ENCODE peak calls at places on chromosome 14, in eight cellular contexts. One of them, this sample, is unnamed.
A peak's percentile ranks its signal among the peaks of the same experiment; 100 is the strongest.

GRCh38 chr14:68696721-68697495 is 96.0 kb downstream of the ZFP36L1 start:
- DNase-seq in neural progenitor cell: no peak
- DNase-seq in heart right ventricle: no peak
- DNase-seq in psoas muscle: no peak
- DNase-seq in left ventricle myocardium inferior: no peak
- DNase-seq in sigmoid colon: peak; percentile 40
- DNase-seq in A673: no peak
- DNase-seq in ascending aorta: no peak
- DNase-seq in this sample: no peak

GRCh38 chr14:61644834-61645233 is 50.5 kb upstream of the HIF1A start:
- DNase-seq in neural progenitor cell: peak; percentile 66
- DNase-seq in heart right ventricle: no peak
- DNase-seq in psoas muscle: no peak
- DNase-seq in left ventricle myocardium inferior: no peak
- DNase-seq in sigmoid colon: no peak
- DNase-seq in A673: no peak
- DNase-seq in ascending aorta: no peak
- DNase-seq in this sample: no peak

GRCh38 chr14:94571395-94571794 is 9.8 kb upstream of the SERPINA5 start:
- DNase-seq in neural progenitor cell: no peak
- DNase-seq in heart right ventricle: no peak
- DNase-seq in psoas muscle: no peak
- DNase-seq in left ventricle myocardium inferior: peak; percentile 26
- DNase-seq in sigmoid colon: no peak
- DNase-seq in A673: no peak
- DNase-seq in ascending aorta: no peak
- DNase-seq in this sample: no peak

GRCh38 chr14:94114589-94115067 is 4.1 kb downstream of the IFI27 start:
- DNase-seq in neural progenitor cell: no peak
- DNase-seq in heart right ventricle: no peak
- DNase-seq in psoas muscle: no peak
- DNase-seq in left ventricle myocardium inferior: no peak
- DNase-seq in sigmoid colon: peak; percentile 51
- DNase-seq in A673: no peak
- DNase-seq in ascending aorta: no peak
- DNase-seq in this sample: no peak

GRCh38 chr14:77319416-77319815 is 1.3 kb downstream of the POMT2 start:
- DNase-seq in neural progenitor cell: no peak
- DNase-seq in heart right ventricle: no peak
- DNase-seq in psoas muscle: no peak
- DNase-seq in left ventricle myocardium inferior: no peak
- DNase-seq in sigmoid colon: peak; percentile 45
- DNase-seq in A673: peak; percentile 32
- DNase-seq in ascending aorta: no peak
- DNase-seq in this sample: no peak

GRCh38 chr14:67514650-67515385 is 18.3 kb upstream of the PLEKHH1 start:
- DNase-seq in neural progenitor cell: peak; percentile 70
- DNase-seq in heart right ventricle: peak; percentile 33
- DNase-seq in psoas muscle: peak; percentile 37
- DNase-seq in left ventricle myocardium inferior: peak; percentile 36
- DNase-seq in sigmoid colon: peak; percentile 77
- DNase-seq in A673: peak; percentile 24
- DNase-seq in ascending aorta: no peak
- DNase-seq in this sample: peak; percentile 64

GRCh38 chr14:100341301-100342031 is 18.3 kb downstream of the SLC25A47 start:
- DNase-seq in neural progenitor cell: no peak
- DNase-seq in heart right ventricle: no peak
- DNase-seq in psoas muscle: no peak
- DNase-seq in left ventricle myocardium inferior: no peak
- DNase-seq in sigmoid colon: no peak
- DNase-seq in A673: no peak
- DNase-seq in ascending aorta: peak; percentile 68
- DNase-seq in this sample: peak; percentile 63

GRCh38 chr14:104138098-104138890 is at the start of gene KIF26A:
- DNase-seq in neural progenitor cell: peak; percentile 90
- DNase-seq in heart right ventricle: peak; percentile 69
- DNase-seq in psoas muscle: peak; percentile 28
- DNase-seq in left ventricle myocardium inferior: peak; percentile 60
- DNase-seq in sigmoid colon: peak; percentile 60
- DNase-seq in A673: peak; percentile 86
- DNase-seq in ascending aorta: no peak
- DNase-seq in this sample: peak; percentile 38

GRCh38 chr14:60356921-60357550 is 108.0 kb downstream of the PPM1A start:
- DNase-seq in neural progenitor cell: peak; percentile 93
- DNase-seq in heart right ventricle: no peak
- DNase-seq in psoas muscle: no peak
- DNase-seq in left ventricle myocardium inferior: no peak
- DNase-seq in sigmoid colon: no peak
- DNase-seq in A673: peak; percentile 38
- DNase-seq in ascending aorta: no peak
- DNase-seq in this sample: no peak

GRCh38 chr14:46279327-46279726 is 372.3 kb downstream of the RPL10L start:
- DNase-seq in neural progenitor cell: no peak
- DNase-seq in heart right ventricle: no peak
- DNase-seq in psoas muscle: no peak
- DNase-seq in left ventricle myocardium inferior: no peak
- DNase-seq in sigmoid colon: no peak
- DNase-seq in A673: no peak
- DNase-seq in ascending aorta: no peak
- DNase-seq in this sample: no peak

DNA sequence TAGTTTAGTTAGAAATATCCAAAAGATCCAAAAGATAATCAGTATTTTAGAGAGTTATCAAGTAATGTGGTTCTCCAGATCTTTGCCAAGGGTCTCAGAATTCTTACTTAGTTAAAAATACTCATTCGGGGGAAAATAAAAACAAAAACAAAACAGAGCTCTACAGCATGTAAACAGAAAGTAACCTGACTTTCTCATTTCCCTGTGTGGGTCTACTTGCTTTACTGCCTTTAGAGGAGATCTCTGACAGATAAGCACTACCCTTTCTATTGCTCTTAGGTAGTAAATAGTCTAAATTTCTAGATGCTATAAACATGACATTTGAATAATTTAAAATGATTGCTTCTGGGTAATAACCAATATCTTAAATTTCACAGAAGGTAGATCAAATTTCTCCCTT is 371.8 kb downstream of the RPL10L start:
- DNase-seq in neural progenitor cell: no peak
- DNase-seq in heart right ventricle: no peak
- DNase-seq in psoas muscle: no peak
- DNase-seq in left ventricle myocardium inferior: no peak
- DNase-seq in sigmoid colon: no peak
- DNase-seq in A673: no peak
- DNase-seq in ascending aorta: no peak
- DNase-seq in this sample: no peak
- H3K4me3 ChIP-seq in neural progenitor cell: no peak overlapping the region
- H3K4me3 ChIP-seq in heart right ventricle: no peak overlapping the region
- H3K4me3 ChIP-seq in psoas muscle: no peak overlapping the region
- H3K4me3 ChIP-seq in left ventricle myocardium inferior: no peak overlapping the region
- H3K4me3 ChIP-seq in sigmoid colon: no peak overlapping the region
- H3K4me3 ChIP-seq in A673: no peak overlapping the region
- H3K4me3 ChIP-seq in ascending aorta: no peak overlapping the region
- H3K4me3 ChIP-seq in this sample: no peak overlapping the region

GRCh38 chr14:55383541-55384140 is 28.0 kb downstream of the ATG14 start:
- DNase-seq in neural progenitor cell: no peak
- DNase-seq in heart right ventricle: no peak
- DNase-seq in psoas muscle: no peak
- DNase-seq in left ventricle myocardium inferior: no peak
- DNase-seq in sigmoid colon: no peak
- DNase-seq in A673: no peak
- DNase-seq in ascending aorta: no peak
- DNase-seq in this sample: no peak
- H3K27ac ChIP-seq in neural progenitor cell: no peak overlapping the region
- H3K27ac ChIP-seq in heart right ventricle: peak overlapping the region; percentile 47
- H3K27ac ChIP-seq in psoas muscle: peak overlapping the region; percentile 84
- H3K27ac ChIP-seq in left ventricle myocardium inferior: peak overlapping the region; percentile 75
- H3K27ac ChIP-seq in sigmoid colon: peak overlapping the region; percentile 60
- H3K27ac ChIP-seq in A673: no peak overlapping the region
- H3K27ac ChIP-seq in ascending aorta: peak overlapping the region; percentile 64
- H3K27ac ChIP-seq in this sample: no peak overlapping the region

DNA sequence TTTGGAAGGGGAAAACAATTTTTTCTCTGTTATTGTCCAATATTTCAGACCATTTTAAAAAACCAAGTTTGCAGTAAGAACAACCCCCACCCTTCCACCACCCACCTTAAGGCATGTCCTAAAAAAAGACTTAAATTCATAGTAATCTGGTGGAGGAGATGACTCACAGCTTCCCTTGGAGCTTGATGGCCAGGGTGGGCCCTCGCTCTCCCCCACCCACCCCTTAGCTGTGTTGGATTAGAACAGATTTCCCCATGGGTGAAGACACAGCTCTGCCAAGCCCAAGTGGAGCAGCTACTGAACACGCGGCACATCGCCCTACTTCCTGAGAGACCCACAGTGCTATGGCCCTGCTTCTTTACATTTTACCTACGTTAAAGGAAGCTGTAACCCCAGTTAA is 140.3 kb downstream of the GCH1 start:
- DNase-seq in neural progenitor cell: no peak
- DNase-seq in heart right ventricle: no peak
- DNase-seq in psoas muscle: no peak
- DNase-seq in left ventricle myocardium inferior: no peak
- DNase-seq in sigmoid colon: no peak
- DNase-seq in A673: peak; percentile 38
- DNase-seq in ascending aorta: no peak
- DNase-seq in this sample: no peak
- H3K36me3 ChIP-seq in neural progenitor cell: no peaks in the 10 kb centered on the region
- H3K36me3 ChIP-seq in heart right ventricle: peaks cover 78% of the 10 kb centered on the region
- H3K36me3 ChIP-seq in psoas muscle: no peaks in the 10 kb centered on the region
- H3K36me3 ChIP-seq in left ventricle myocardium inferior: peaks cover 51% of the 10 kb centered on the region
- H3K36me3 ChIP-seq in sigmoid colon: peaks cover 34% of the 10 kb centered on the region
- H3K36me3 ChIP-seq in A673: no peaks in the 10 kb centered on the region
- H3K36me3 ChIP-seq in ascending aorta: peaks cover 76% of the 10 kb centered on the region
- H3K36me3 ChIP-seq in this sample: peaks cover 4% of the 10 kb centered on the region

DNA sequence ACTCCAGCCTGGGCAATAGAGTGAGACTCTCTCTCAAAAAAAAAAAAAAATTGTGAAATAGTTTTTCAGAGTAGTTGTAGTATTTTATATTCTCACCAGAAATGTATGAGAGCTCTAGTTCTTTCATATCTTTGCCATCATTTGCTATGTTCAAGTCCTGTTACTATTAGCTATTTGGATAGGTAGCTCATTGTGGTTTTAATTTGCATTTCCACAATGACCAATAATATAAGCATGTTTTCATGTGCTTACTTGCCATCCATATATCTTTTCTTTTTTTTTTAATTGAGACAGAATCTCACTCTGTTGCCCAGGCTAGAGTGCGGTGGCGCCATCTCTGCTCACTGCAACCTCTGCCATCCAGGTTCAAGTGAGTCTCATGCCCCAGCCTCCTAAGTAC is 8.4 kb upstream of the RIPK3 start:
- DNase-seq in neural progenitor cell: no peak
- DNase-seq in heart right ventricle: no peak
- DNase-seq in psoas muscle: no peak
- DNase-seq in left ventricle myocardium inferior: no peak
- DNase-seq in sigmoid colon: no peak
- DNase-seq in A673: no peak
- DNase-seq in ascending aorta: no peak
- DNase-seq in this sample: no peak
- H3K4me3 ChIP-seq in neural progenitor cell: no peak overlapping the region
- H3K4me3 ChIP-seq in heart right ventricle: no peak overlapping the region
- H3K4me3 ChIP-seq in psoas muscle: no peak overlapping the region
- H3K4me3 ChIP-seq in left ventricle myocardium inferior: no peak overlapping the region
- H3K4me3 ChIP-seq in sigmoid colon: no peak overlapping the region
- H3K4me3 ChIP-seq in A673: no peak overlapping the region
- H3K4me3 ChIP-seq in ascending aorta: no peak overlapping the region
- H3K4me3 ChIP-seq in this sample: no peak overlapping the region

GRCh38 chr14:98956616-98957015 is 315.4 kb downstream of the BCL11B start:
- DNase-seq in neural progenitor cell: no peak
- DNase-seq in heart right ventricle: no peak
- DNase-seq in psoas muscle: no peak
- DNase-seq in left ventricle myocardium inferior: no peak
- DNase-seq in sigmoid colon: peak; percentile 35
- DNase-seq in A673: no peak
- DNase-seq in ascending aorta: no peak
- DNase-seq in this sample: no peak

GRCh38 chr14:98956181-98956580 is 315.8 kb downstream of the BCL11B start:
- DNase-seq in neural progenitor cell: no peak
- DNase-seq in heart right ventricle: no peak
- DNase-seq in psoas muscle: no peak
- DNase-seq in left ventricle myocardium inferior: no peak
- DNase-seq in sigmoid colon: peak; percentile 59
- DNase-seq in A673: no peak
- DNase-seq in ascending aorta: no peak
- DNase-seq in this sample: no peak

GRCh38 chr14:98958048-98959031 is 313.7 kb downstream of the BCL11B start:
- DNase-seq in neural progenitor cell: no peak
- DNase-seq in heart right ventricle: no peak
- DNase-seq in psoas muscle: no peak
- DNase-seq in left ventricle myocardium inferior: no peak
- DNase-seq in sigmoid colon: peak; percentile 44
- DNase-seq in A673: no peak
- DNase-seq in ascending aorta: no peak
- DNase-seq in this sample: no peak

GRCh38 chr14:98955741-98956070 is 316.3 kb downstream of the BCL11B start:
- DNase-seq in neural progenitor cell: no peak
- DNase-seq in heart right ventricle: no peak
- DNase-seq in psoas muscle: no peak
- DNase-seq in left ventricle myocardium inferior: no peak
- DNase-seq in sigmoid colon: peak; percentile 32
- DNase-seq in A673: no peak
- DNase-seq in ascending aorta: no peak
- DNase-seq in this sample: no peak

GRCh38 chr14:98957211-98958047 is 314.6 kb downstream of the BCL11B start:
- DNase-seq in neural progenitor cell: no peak
- DNase-seq in heart right ventricle: peak; percentile 32
- DNase-seq in psoas muscle: peak; percentile 72
- DNase-seq in left ventricle myocardium inferior: peak; percentile 51
- DNase-seq in sigmoid colon: peak; percentile 86
- DNase-seq in A673: no peak
- DNase-seq in ascending aorta: peak; percentile 59
- DNase-seq in this sample: peak; percentile 16
- H3K27ac ChIP-seq in neural progenitor cell: no peak overlapping the region
- H3K27ac ChIP-seq in heart right ventricle: no peak overlapping the region
- H3K27ac ChIP-seq in psoas muscle: no peak overlapping the region
- H3K27ac ChIP-seq in left ventricle myocardium inferior: no peak overlapping the region
- H3K27ac ChIP-seq in sigmoid colon: peak overlapping the region; percentile 14
- H3K27ac ChIP-seq in A673: no peak overlapping the region
- H3K27ac ChIP-seq in ascending aorta: peak overlapping the region; percentile 29
- H3K27ac ChIP-seq in this sample: no peak overlapping the region

GRCh38 chr14:30597496-30597895 is 24.6 kb upstream of the SCFD1 start:
- DNase-seq in neural progenitor cell: no peak
- DNase-seq in heart right ventricle: no peak
- DNase-seq in psoas muscle: no peak
- DNase-seq in left ventricle myocardium inferior: no peak
- DNase-seq in sigmoid colon: no peak
- DNase-seq in A673: no peak
- DNase-seq in ascending aorta: no peak
- DNase-seq in this sample: no peak
- H3K36me3 ChIP-seq in neural progenitor cell: peaks cover 39% of the 10 kb centered on the region
- H3K36me3 ChIP-seq in heart right ventricle: peaks cover 80% of the 10 kb centered on the region
- H3K36me3 ChIP-seq in psoas muscle: no peaks in the 10 kb centered on the region
- H3K36me3 ChIP-seq in left ventricle myocardium inferior: peaks cover 48% of the 10 kb centered on the region
- H3K36me3 ChIP-seq in sigmoid colon: peaks cover 7% of the 10 kb centered on the region
- H3K36me3 ChIP-seq in A673: peaks cover 68% of the 10 kb centered on the region
- H3K36me3 ChIP-seq in ascending aorta: peaks cover 34% of the 10 kb centered on the region
- H3K36me3 ChIP-seq in this sample: no peaks in the 10 kb centered on the region

GRCh38 chr14:102942069-102942468 is 19.6 kb downstream of the AMN start:
- DNase-seq in neural progenitor cell: no peak
- DNase-seq in heart right ventricle: no peak
- DNase-seq in psoas muscle: no peak
- DNase-seq in left ventricle myocardium inferior: no peak
- DNase-seq in sigmoid colon: no peak
- DNase-seq in A673: no peak
- DNase-seq in ascending aorta: no peak
- DNase-seq in this sample: no peak
- H3K4me3 ChIP-seq in neural progenitor cell: no peak overlapping the region
- H3K4me3 ChIP-seq in heart right ventricle: no peak overlapping the region
- H3K4me3 ChIP-seq in psoas muscle: no peak overlapping the region
- H3K4me3 ChIP-seq in left ventricle myocardium inferior: no peak overlapping the region
- H3K4me3 ChIP-seq in sigmoid colon: no peak overlapping the region
- H3K4me3 ChIP-seq in A673: no peak overlapping the region
- H3K4me3 ChIP-seq in ascending aorta: no peak overlapping the region
- H3K4me3 ChIP-seq in this sample: no peak overlapping the region

This sample was measured in body of pancreas.